ENCODE peak calls at places on chromosomes 11 and 22, in five cellular contexts. C is ovary, I is transverse colon, E is bronchial epithelial cell, F is GM12865. J is an unnamed sample.

GRCh38 chr22:23530106-23530505 is 50.0 kb downstream of the IGLL1 start:
- DNase-seq in C (peak; percentile 47), I (no peak), E (no peak), F (no peak), J (no peak)

GRCh38 chr11:14058061-14058460 is 95.5 kb downstream of the SPON1 start:
- DNase-seq in C (no peak), I (no peak), E (peak; percentile 56), F (no peak), J (peak; percentile 32)

GRCh38 chr11:14974021-14974698 is 2.0 kb upstream of the CALCA start:
- DNase-seq in C (no peak), I (no peak), E (no peak), F (no peak), J (no peak)

GRCh38 chr11:43269229-43269928 is 42.4 kb upstream of the API5 start:
- DNase-seq in C (no peak), I (no peak), E (no peak), F (no peak), J (no peak)

GRCh38 chr11:64449381-64450167 is 90.6 kb downstream of the RPS6KA4 start:
- DNase-seq in C (peak; percentile 53), I (peak; percentile 75), E (peak; percentile 57), F (peak; percentile 76), J (peak; percentile 74)

GRCh38 chr11:34749666-34750659 is 129.1 kb downstream of the EHF start:
- DNase-seq in C (no peak), I (peak; percentile 54), E (peak; percentile 84), F (no peak), J (peak; percentile 86)

GRCh38 chr22:42906605-42907338 is 49.7 kb upstream of the ARFGAP3 start:
- DNase-seq in C (peak; percentile 69), I (no peak), E (no peak), F (no peak), J (no peak)

GRCh38 chr11:94845622-94846021 is 77.5 kb downstream of the AMOTL1 start:
- DNase-seq in C (no peak), I (no peak), E (peak; percentile 97), F (no peak), J (peak; percentile 94)

GRCh38 chr11:17801166-17801565 is 66.6 kb downstream of the KCNC1 start:
- DNase-seq in C (no peak), I (no peak), E (no peak), F (no peak), J (no peak)

GRCh38 chr11:63917685-63918523 is 940 bp upstream of the RCOR2 start:
- DNase-seq in C (peak; percentile 79), I (peak; percentile 62), E (no peak), F (peak; percentile 29), J (peak; percentile 41)

GRCh38 chr22:46537221-46537945 is at the start of gene CELSR1:
- DNase-seq in C (no peak), I (peak; percentile 41), E (peak; percentile 50), F (no peak), J (peak; percentile 90)

GRCh38 chr22:22210889-22211833 is 33.4 kb upstream of the VPREB1 start:
- DNase-seq in C (no peak), I (no peak), E (no peak), F (no peak), J (no peak)

GRCh38 chr22:24471570-24471969 is 23.6 kb upstream of the UPB1 start:
- DNase-seq in C (peak; percentile 76), I (no peak), E (no peak), F (no peak), J (no peak)

GRCh38 chr11:100892886-100893285 is 205.8 kb downstream of the ARHGAP42 start:
- DNase-seq in C (no peak), I (no peak), E (no peak), F (no peak), J (no peak)

GRCh38 chr11:100793525-100793924 is 106.4 kb downstream of the ARHGAP42 start:
- DNase-seq in C (no peak), I (no peak), E (peak; percentile 38), F (no peak), J (peak; percentile 35)

GRCh38 chr11:86116996-86117705 is 48.3 kb upstream of the PICALM start:
- DNase-seq in C (no peak), I (no peak), E (peak; percentile 56), F (no peak), J (peak; percentile 81)

GRCh38 chr11:22521226-22521625 is 104.4 kb downstream of the FANCF start:
- DNase-seq in C (no peak), I (no peak), E (peak; percentile 87), F (peak; percentile 6), J (peak; percentile 72)

GRCh38 chr11:122661182-122661945 is 5.8 kb downstream of the UBASH3B start:
- DNase-seq in C (no peak), I (no peak), E (peak; percentile 79), F (no peak), J (peak; percentile 79)

GRCh38 chr11:10913075-10913474 is 55.2 kb upstream of the ZBED5 start:
- DNase-seq in C (no peak), I (no peak), E (no peak), F (no peak), J (no peak)

DNA sequence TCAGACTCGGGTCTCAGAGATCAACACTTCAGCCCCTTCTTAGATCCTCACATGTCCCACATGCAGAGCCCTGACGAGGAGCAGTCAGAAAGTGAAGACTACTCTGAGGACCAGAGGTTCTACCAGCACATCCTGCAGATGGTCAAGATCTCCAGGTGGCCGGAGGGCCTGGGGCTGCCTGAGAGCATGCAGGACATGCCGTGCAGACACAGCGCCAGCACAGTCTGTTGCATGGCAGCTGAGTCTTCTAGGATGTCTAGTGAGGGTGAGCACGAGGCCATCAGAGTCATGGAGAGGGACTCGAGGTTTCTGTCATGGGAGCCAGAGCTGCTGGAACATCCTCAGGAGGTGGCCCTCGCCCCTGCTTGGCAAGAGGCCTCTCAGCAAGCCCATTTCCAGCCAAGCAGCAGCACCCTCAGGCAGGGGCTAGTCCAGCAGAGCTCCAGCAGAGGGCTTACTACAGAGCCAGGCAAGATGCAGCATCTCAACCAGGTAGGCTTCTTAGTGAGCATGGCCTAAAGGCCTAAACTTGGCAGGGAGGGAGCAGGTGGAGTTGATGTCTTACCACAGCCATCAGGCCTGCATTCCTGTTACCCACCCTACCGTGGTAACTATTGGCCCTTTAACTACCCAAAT is 28.6 kb downstream of the CEP164 start:
- DNase-seq in C (no peak), I (no peak), E (no peak), F (no peak), J (no peak)
- TF ChIP-seq CTCF in C (no peak), I (no peak), E (no peak), F (no peak), J (no peak)

GRCh38 chr11:1692708-1693326 is 4.2 kb upstream of the KRTAP5-6 start:
- DNase-seq in C (no peak), I (no peak), E (no peak), F (no peak), J (no peak)

GRCh38 chr11:1695548-1696108 is 1.4 kb upstream of the KRTAP5-6 start:
- DNase-seq in C (no peak), I (no peak), E (no peak), F (no peak), J (no peak)

GRCh38 chr11:1693327-1694063 is 3.5 kb upstream of the KRTAP5-6 start:
- DNase-seq in C (peak; percentile 86), I (peak; percentile 82), E (peak; percentile 36), F (peak; percentile 64), J (peak; percentile 68)

GRCh38 chr11:1694846-1695547 is 2.0 kb upstream of the KRTAP5-6 start:
- DNase-seq in C (no peak), I (no peak), E (no peak), F (no peak), J (no peak)

DNA sequence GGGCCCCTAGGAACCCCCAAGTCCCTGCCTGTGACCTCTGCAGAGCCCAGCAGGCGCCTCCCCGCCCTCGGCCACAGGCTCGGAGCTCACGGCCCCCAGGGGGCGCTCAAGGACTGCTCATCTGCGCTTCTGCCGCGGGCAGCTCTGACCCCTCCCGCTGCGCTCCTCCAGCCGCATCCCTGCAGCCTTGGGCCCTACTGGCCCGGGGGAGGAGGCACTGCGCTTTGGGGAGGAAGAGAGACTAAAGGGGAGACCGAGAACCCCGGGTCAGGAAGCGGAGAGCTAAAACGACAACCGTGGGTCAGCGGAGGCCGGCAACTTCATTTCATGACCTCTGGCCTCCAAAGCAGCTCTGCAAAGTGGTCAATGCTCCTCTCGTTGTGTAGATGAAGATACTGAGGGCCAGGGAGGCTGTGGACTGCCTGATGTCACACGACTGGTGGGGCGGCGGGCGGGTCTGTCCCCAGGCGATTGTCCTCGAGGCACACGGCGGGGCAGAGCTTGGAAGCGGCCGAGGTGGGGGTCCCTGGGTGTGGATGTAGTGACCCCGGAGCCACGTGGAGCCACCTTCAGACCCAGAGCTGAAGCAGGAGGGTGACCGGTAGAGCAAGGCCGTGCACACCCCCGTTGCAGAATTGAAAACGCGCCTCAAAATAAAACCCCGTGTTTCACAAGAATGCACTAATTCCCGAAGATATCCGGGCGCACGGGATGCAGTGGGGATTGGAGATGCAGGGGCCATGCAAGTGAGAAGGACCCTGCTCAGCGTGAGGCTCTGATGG is 2.7 kb upstream of the KRTAP5-6 start:
- DNase-seq in C (peak; percentile 92), I (peak; percentile 91), E (peak; percentile 49), F (peak; percentile 82), J (peak; percentile 75)
- H3K4me3 ChIP-seq in C (peak overlapping the region; percentile 6), I (peak overlapping the region; percentile 12), E (peak overlapping the region; percentile 45), F (no peak overlapping the region), J (peak overlapping the region; percentile 48)

GRCh38 chr11:8055111-8055835 is 25.7 kb upstream of the TUB start:
- DNase-seq in C (no peak), I (no peak), E (no peak), F (no peak), J (no peak)
- TF ChIP-seq CTCF in C (no peak), I (no peak), E (no peak), F (peak; percentile 26), J (no peak)

GRCh38 chr11:134275188-134275533 is 1.0 kb upstream of the GLB1L3 start:
- DNase-seq in C (no peak), I (no peak), E (no peak), F (no peak), J (no peak)
- H3K4me3 ChIP-seq in C (no peak overlapping the region), I (no peak overlapping the region), E (peak overlapping the region; percentile 54), F (peak overlapping the region; percentile 47), J (peak overlapping the region; percentile 65)

GRCh38 chr22:32411829-32412592 is at the start of gene RTCB:
- DNase-seq in C (peak; percentile 95), I (peak; percentile 94), E (peak; percentile 87), F (peak; percentile 96), J (peak; percentile 95)
- TF ChIP-seq CTCF in C (no peak), I (peak; percentile 13), E (no peak), F (no peak), J (no peak)

GRCh38 chr11:1763336-1763795 is 361 bp downstream of the CTSD start:
- DNase-seq in C (no peak), I (no peak), E (no peak), F (no peak), J (no peak)

GRCh38 chr11:1762537-1763302 is 1.0 kb downstream of the CTSD start:
- DNase-seq in C (no peak), I (peak; percentile 91), E (peak; percentile 78), F (no peak), J (peak; percentile 74)

GRCh38 chr11:1761110-1761856 is 2.4 kb downstream of the CTSD start:
- DNase-seq in C (no peak), I (no peak), E (no peak), F (no peak), J (no peak)

GRCh38 chr11:1760351-1761109 is 3.2 kb downstream of the CTSD start:
- DNase-seq in C (no peak), I (peak; percentile 71), E (no peak), F (no peak), J (no peak)

GRCh38 chr11:1761857-1762536 is 1.7 kb downstream of the CTSD start:
- DNase-seq in C (no peak), I (no peak), E (no peak), F (no peak), J (no peak)
- H3K4me3 ChIP-seq in C (no peak overlapping the region), I (no peak overlapping the region), E (peak overlapping the region; percentile 94), F (no peak overlapping the region), J (peak overlapping the region; percentile 91)

J was measured in epithelial cell of esophagus.